ENCODE peak calls at places on chromosomes 5 and 9, in five cellular contexts. L, O, I, D and H are unnamed samples.

GRCh38 chr9:86097510-86098224 is 1.7 kb downstream of the GOLM1 start:
- DNase-seq in L (no peak), O (no peak), I (no peak), D (no peak), H (no peak)

GRCh38 chr9:81687521-81688261 is 1.7 kb downstream of the TLE1 start:
- DNase-seq in L (no peak), O (no peak), I (no peak), D (peak; percentile 47), H (no peak)

GRCh38 chr5:136123236-136123768 is 9.3 kb upstream of the SMAD5 start:
- DNase-seq in L (no peak), O (no peak), I (no peak), D (no peak), H (no peak)

GRCh38 chr9:33158555-33159057 is 8.5 kb downstream of the B4GALT1 start:
- DNase-seq in L (no peak), O (no peak), I (no peak), D (no peak), H (no peak)

GRCh38 chr9:38339496-38339895 is 53.0 kb upstream of the ALDH1B1 start:
- DNase-seq in L (no peak), O (no peak), I (no peak), D (no peak), H (no peak)

GRCh38 chr9:14221558-14221957 is 92.4 kb downstream of the NFIB start:
- DNase-seq in L (peak; percentile 54), O (no peak), I (no peak), D (no peak), H (no peak)

GRCh38 chr9:87671925-87672324 is 54.0 kb upstream of the CTSL start:
- DNase-seq in L (no peak), O (no peak), I (no peak), D (no peak), H (no peak)

GRCh38 chr9:115117999-115118470 is at the start of gene TNC:
- DNase-seq in L (peak; percentile 72), O (no peak), I (no peak), D (peak; percentile 52), H (peak; percentile 79)

GRCh38 chr5:38738898-38739743 is 106.7 kb upstream of the OSMR start:
- DNase-seq in L (no peak), O (no peak), I (no peak), D (no peak), H (no peak)

GRCh38 chr5:173201636-173202265 is 33.3 kb downstream of the NKX2-5 start:
- DNase-seq in L (peak; percentile 42), O (no peak), I (no peak), D (no peak), H (no peak)

GRCh38 chr5:108661590-108662219 is 86.0 kb upstream of the FER start:
- DNase-seq in L (no peak), O (no peak), I (no peak), D (no peak), H (no peak)

GRCh38 chr9:124839612-124840299 is 13.5 kb upstream of the WDR38 start:
- DNase-seq in L (no peak), O (no peak), I (no peak), D (peak; percentile 89), H (no peak)

GRCh38 chr5:141392429-141393198 is at the start of gene PCDHGA8:
- DNase-seq in L (no peak), O (no peak), I (no peak), D (no peak), H (no peak)

GRCh38 chr5:65059681-65060598 is 291.2 kb downstream of the CWC27 start:
- DNase-seq in L (no peak), O (no peak), I (no peak), D (no peak), H (no peak)